ENCODE peak calls at places on chromosomes 2 and 18, in four cellular contexts. H, C, U and K are unnamed samples.

GRCh38 chr2:189347540-189347939 is 93.7 kb upstream of the WDR75 start:
- DNase-seq in H (peak; percentile 90), C (peak; percentile 28), U (peak; percentile 44), K (no peak)

GRCh38 chr2:16189851-16190160 is 249.5 kb downstream of the MYCN start:
- DNase-seq in H (no peak), C (no peak), U (no peak), K (no peak)

GRCh38 chr2:128292599-128293425 is 25.9 kb downstream of the HS6ST1 start:
- DNase-seq in H (no peak), C (no peak), U (no peak), K (no peak)

GRCh38 chr2:151315381-151315903 is 26.0 kb upstream of the NMI start:
- DNase-seq in H (no peak), C (no peak), U (no peak), K (no peak)

GRCh38 chr2:231640229-231640628 is 47.6 kb downstream of the TEX44 start:
- DNase-seq in H (no peak), C (no peak), U (no peak), K (no peak)

GRCh38 chr2:186309901-186310300 is 176.2 kb upstream of the ZC3H15 start:
- DNase-seq in H (no peak), C (no peak), U (no peak), K (no peak)

GRCh38 chr18:49819768-49820662 is 6.7 kb upstream of the ACAA2 start:
- DNase-seq in H (no peak), C (no peak), U (no peak), K (no peak)

GRCh38 chr2:229087843-229088520 is 183.1 kb downstream of the PID1 start:
- DNase-seq in H (no peak), C (no peak), U (no peak), K (no peak)

GRCh38 chr2:230900336-230900995 is 24.6 kb downstream of the GPR55 start:
- DNase-seq in H (no peak), C (no peak), U (no peak), K (no peak)

GRCh38 chr2:121237336-121237979 is 47.5 kb downstream of the TFCP2L1 start:
- DNase-seq in H (no peak), C (no peak), U (no peak), K (no peak)

GRCh38 chr2:27001851-27002369 is 30.9 kb upstream of the TMEM214 start:
- DNase-seq in H (no peak), C (peak; percentile 47), U (peak; percentile 51), K (no peak)

GRCh38 chr18:48942554-48943261 is 8.1 kb downstream of the SMAD7 start:
- DNase-seq in H (peak; percentile 92), C (no peak), U (no peak), K (peak; percentile 83)

GRCh38 chr2:119732026-119732425 is 27.7 kb upstream of the PTPN4 start:
- DNase-seq in H (no peak), C (no peak), U (no peak), K (no peak)

GRCh38 chr18:79797518-79798345 is at the start of gene KCNG2:
- DNase-seq in H (peak; percentile 19), C (no peak), U (peak; percentile 67), K (no peak)

GRCh38 chr2:31541853-31542252 is 38.9 kb downstream of the SRD5A2 start:
- DNase-seq in H (no peak), C (no peak), U (no peak), K (no peak)

GRCh38 chr2:31553362-31553761 is 27.4 kb downstream of the SRD5A2 start:
- DNase-seq in H (no peak), C (no peak), U (no peak), K (no peak)

GRCh38 chr2:31547485-31547884 is 33.3 kb downstream of the SRD5A2 start:
- DNase-seq in H (no peak), C (no peak), U (no peak), K (no peak)
- TF ChIP-seq REST in H (no peak), C (no peak), U (no peak), K (no peak)

DNA sequence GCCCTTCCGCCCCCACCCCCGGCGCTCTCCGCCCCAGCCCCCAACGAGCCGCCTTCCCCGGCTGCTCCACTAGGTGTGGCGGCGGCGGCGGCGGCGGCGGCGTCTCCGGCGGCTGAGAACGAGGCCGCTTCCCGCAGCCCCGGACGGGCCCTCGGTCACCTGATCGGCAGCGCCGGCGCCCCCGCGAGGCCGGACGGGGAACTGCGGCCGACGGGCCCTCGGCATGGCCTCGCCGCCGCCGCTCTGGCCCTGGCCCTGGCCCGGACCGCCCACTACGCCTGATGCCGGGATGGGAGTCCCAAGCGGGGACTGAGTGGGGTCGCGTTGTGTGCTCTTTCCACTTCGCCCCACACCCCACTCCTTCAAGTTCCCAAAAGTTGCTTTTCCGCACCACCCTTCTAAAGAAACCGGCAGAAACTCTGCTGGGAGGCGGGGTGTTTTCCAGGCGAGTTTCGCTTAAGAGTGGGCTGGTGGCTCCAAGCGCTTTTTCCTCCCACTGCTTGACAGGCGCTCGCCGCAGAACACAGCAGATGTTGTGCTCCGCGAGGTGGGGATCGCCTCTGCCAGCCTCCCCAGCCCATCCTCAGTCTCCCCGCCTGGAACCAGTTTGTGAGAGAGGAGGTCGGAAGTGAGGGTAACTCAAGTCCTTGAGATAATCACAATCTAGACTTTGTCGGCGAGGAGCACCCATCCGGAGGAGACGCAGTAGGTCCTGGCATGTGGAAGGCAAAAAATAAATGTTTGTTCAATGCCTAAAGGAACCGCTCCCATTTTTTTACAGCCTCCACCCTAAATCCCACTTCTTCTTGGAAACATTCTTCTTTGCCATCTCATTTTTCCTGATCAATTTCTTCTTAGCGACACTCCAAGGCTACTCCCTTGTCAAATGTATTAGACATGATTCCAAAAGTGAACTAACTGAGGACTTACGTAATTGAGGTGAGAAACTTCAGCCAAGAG is at the start of gene NCKAP1:
- DNase-seq in H (peak; percentile 89), C (peak; percentile 92), U (peak; percentile 90), K (no peak)
- TF ChIP-seq REST in H (no peak), C (no peak), U (no peak), K (no peak)

GRCh38 chr2:47068966-47069627 is 86.0 kb downstream of the STPG4 start:
- DNase-seq in H (no peak), C (no peak), U (no peak), K (no peak)

GRCh38 chr2:47067788-47068407 is 87.2 kb downstream of the STPG4 start:
- DNase-seq in H (no peak), C (no peak), U (no peak), K (no peak)

GRCh38 chr2:47070155-47070919 is 84.8 kb downstream of the STPG4 start:
- DNase-seq in H (no peak), C (no peak), U (no peak), K (no peak)

GRCh38 chr2:47070920-47071824 is 83.9 kb downstream of the STPG4 start:
- DNase-seq in H (peak; percentile 52), C (no peak), U (no peak), K (no peak)

DNA sequence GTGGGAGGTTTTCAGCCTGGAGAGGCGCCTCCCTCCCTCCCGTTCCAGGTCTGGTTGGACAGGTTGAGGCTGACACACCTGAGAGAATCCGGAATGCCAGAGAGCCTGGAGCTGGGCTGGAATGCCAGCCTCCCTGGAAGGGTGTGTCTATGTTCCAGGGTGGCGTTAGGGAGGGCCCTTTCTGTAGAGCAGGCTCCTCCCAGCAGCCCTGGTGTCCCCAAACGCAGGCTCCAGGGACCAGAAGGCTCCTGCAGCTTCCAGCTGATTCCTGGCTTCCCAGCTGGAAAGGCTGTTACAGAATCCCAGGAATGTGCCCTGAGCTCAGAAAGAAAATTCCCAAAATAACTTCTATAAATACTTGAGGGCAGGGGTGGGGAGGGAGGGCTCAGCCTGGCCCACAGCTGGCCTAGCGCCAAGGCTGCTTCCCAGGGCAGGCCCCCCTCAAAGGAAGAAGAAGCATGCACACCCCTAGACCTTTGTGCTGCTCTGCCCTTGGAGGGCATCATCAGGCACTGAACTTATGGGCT is 85.4 kb downstream of the STPG4 start:
- DNase-seq in H (peak; percentile 73), C (no peak), U (peak; percentile 95), K (no peak)
- TF ChIP-seq REST in H (no peak), C (no peak), U (no peak), K (no peak)

GRCh38 chr2:176269319-176270099 is at the start of gene MTX2:
- DNase-seq in H (peak; percentile 83), C (peak; percentile 83), U (peak; percentile 92), K (no peak)
- TF ChIP-seq REST in H (no peak), C (no peak), U (no peak), K (no peak)

DNA sequence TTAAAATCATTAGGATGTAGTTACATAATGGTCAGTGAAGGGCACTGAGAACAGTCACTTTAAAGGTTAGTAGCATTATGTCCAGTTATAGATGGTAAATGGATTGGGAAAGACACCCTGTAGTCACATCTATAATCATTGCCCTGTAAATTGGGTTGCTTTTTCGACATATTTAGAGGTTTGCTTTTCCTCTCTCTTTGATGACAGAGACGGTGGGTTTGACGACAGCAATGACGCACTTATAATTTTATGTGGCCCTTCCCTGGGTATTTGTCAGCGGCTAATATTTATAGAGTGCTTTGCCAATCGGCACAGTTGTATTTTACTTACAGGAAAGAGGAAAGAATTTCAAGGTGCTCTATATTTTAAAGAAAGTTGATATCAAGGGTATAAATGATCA is 2.8 kb downstream of the CPS1 start:
- DNase-seq in H (peak; percentile 41), C (no peak), U (no peak), K (no peak)
- TF ChIP-seq REST in H (no peak), C (no peak), U (no peak), K (no peak)

GRCh38 chr2:105454801-105455485 is 56.1 kb upstream of the FHL2 start:
- DNase-seq in H (peak; percentile 88), C (peak; percentile 48), U (peak; percentile 69), K (peak; percentile 82)
- TF ChIP-seq REST in H (no peak), C (no peak), U (no peak), K (no peak)

GRCh38 chr2:64262068-64262467 is 117.8 kb upstream of the PELI1 start:
- DNase-seq in H (peak; percentile 58), C (no peak), U (no peak), K (no peak)
- TF ChIP-seq REST in H (no peak), C (no peak), U (no peak), K (no peak)

GRCh38 chr18:13246121-13246520 is 27.6 kb downstream of the LDLRAD4 start:
- DNase-seq in H (no peak), C (no peak), U (no peak), K (no peak)

GRCh38 chr18:13245481-13246000 is 27.0 kb downstream of the LDLRAD4 start:
- DNase-seq in H (no peak), C (no peak), U (no peak), K (no peak)

GRCh38 chr18:13247506-13247905 is 28.9 kb downstream of the LDLRAD4 start:
- DNase-seq in H (no peak), C (no peak), U (no peak), K (no peak)

GRCh38 chr18:13244135-13244534 is 25.6 kb downstream of the LDLRAD4 start:
- DNase-seq in H (no peak), C (no peak), U (no peak), K (no peak)

DNA sequence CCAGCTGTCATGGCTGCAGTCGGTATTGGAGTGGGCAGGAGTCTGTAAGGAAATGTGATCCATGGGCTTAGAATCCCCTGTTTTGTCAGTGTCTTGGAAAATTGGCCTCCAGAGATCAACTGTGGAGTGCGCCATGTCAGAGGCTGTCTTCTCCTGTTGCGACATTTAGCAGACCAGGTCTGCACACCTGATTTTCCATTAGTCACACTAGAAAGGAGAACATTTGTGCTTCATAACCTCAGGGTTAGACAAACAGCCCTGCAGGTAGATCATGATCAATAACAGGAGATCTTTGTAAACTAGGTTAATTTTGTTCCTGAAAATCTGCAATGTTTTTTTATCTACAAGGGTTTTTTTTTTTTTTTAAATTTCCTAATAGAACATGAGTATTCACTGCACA is 28.0 kb downstream of the LDLRAD4 start:
- DNase-seq in H (no peak), C (no peak), U (no peak), K (no peak)
- TF ChIP-seq REST in H (no peak), C (no peak), U (no peak), K (no peak)